ENCODE peak calls at places on chromosomes 13 and 19, in eight cellular contexts. W, K, D, S, P, O, Q and L are unnamed samples. For H3K4me1 and H3K36me3, the result is how much of the 10 kb centered on the place peaks cover.

GRCh38 chr13:80084086-80084676 is 256.7 kb downstream of the SPRY2 start:
- DNase-seq in K (no peak), W (no peak), O (no peak), S (peak), P (no peak), D (no peak), Q (no peak), L (no peak)

GRCh38 chr13:113584870-113585671 is 518 bp downstream of the TFDP1 start:
- DNase-seq in D (no peak), O (no peak), K (no peak), S (peak), Q (no peak), W (peak), P (peak), L (no peak)

GRCh38 chr13:28116736-28117135 is 16.4 kb upstream of the FLT3 start:
- DNase-seq in D (no peak), S (no peak), Q (no peak), O (no peak), W (no peak), K (no peak), P (no peak), L (no peak)

GRCh38 chr13:108609353-108609752 is 20.1 kb upstream of the MYO16 start:
- DNase-seq in S (peak), D (no peak), Q (no peak), P (no peak), W (no peak), O (no peak), K (no peak), L (no peak)

GRCh38 chr19:4501005-4501591 is 17.2 kb downstream of the PLIN4 start:
- DNase-seq in P (no peak), Q (no peak), D (no peak), K (no peak), S (no peak), O (no peak), W (no peak), L (no peak)

GRCh38 chr13:112970552-112971287 is 1.7 kb downstream of the MCF2L start:
- DNase-seq in S (no peak), P (peak), D (no peak), Q (no peak), K (no peak), W (no peak), O (no peak), L (no peak)

GRCh38 chr19:1272423-1273262 is 2.7 kb upstream of the FAM174C start:
- DNase-seq in D (no peak), P (no peak), K (no peak), O (no peak), W (no peak), S (no peak), Q (no peak), L (no peak)

GRCh38 chr13:58313219-58313618 is 681.7 kb downstream of the PCDH17 start:
- DNase-seq in D (no peak), O (no peak), S (no peak), W (no peak), Q (no peak), K (no peak), P (no peak), L (no peak)

GRCh38 chr19:18385675-18386542 is at the start of gene GDF15:
- DNase-seq in S (peak), O (peak), K (no peak), W (peak), P (peak), D (no peak), Q (peak), L (no peak)

GRCh38 chr13:34867590-34867989 is 74.5 kb upstream of the NBEA start:
- DNase-seq in S (peak), P (no peak), Q (no peak), K (no peak), D (no peak), O (no peak), W (no peak), L (no peak)

GRCh38 chr19:56159616-56160271 is 16.1 kb upstream of the GALP start:
- DNase-seq in K (no peak), Q (no peak), P (no peak), W (no peak), S (no peak), O (no peak), D (no peak), L (no peak)

GRCh38 chr13:33452873-33453558 is 167.5 kb upstream of the STARD13 start:
- DNase-seq in P (no peak), K (no peak), D (no peak), O (peak), Q (peak), S (no peak), W (no peak), L (no peak)

GRCh38 chr13:24605923-24606372 is 74.3 kb upstream of the ATP12A start:
- DNase-seq in S (peak), O (no peak), K (no peak), D (no peak), P (no peak), W (no peak), Q (no peak), L (no peak)

GRCh38 chr13:44148159-44148929 is 225.3 kb upstream of the SERP2 start:
- DNase-seq in Q (no peak), P (no peak), K (no peak), D (no peak), S (no peak), W (no peak), O (no peak), L (no peak)

GRCh38 chr13:103539265-103539664 is 473.0 kb upstream of the SLC10A2 start:
- DNase-seq in K (no peak), S (no peak), Q (no peak), D (no peak), P (no peak), W (no peak), O (no peak), L (no peak)

GRCh38 chr13:29922281-29922821 is 71.9 kb upstream of the UBL3 start:
- DNase-seq in O (no peak), S (peak), K (no peak), P (no peak), W (no peak), D (no peak), Q (no peak), L (no peak)

DNA sequence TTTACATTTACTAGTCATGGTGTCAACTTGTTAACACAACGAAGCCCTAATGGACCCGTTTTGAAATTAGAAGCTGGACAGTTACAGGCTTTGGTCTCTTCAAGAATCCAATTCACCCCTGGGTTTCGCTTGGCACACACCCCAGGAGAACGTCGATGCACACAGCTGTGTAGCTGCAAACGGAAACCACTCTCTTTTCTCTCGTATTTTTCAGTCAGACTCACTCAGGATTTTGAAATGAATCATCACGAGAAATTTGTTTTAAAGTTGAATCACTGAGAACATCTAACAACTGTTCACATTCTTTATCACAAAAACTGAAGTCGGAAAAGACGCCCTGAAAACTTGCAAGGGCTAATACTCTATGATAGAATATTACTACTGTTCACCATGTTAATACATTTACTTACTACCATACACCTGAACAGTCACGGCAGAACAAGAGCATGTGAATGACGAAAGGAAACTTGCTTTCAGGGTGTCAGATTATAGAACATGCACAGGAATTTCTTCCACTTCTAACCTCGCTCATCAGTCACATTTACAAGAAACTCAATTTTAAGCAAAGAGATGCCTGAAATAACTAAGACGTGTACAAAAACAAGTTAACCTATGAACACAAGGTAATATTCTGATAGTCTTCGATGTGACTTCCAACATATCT is 4.7 kb downstream of the PNMA8A start:
- DNase-seq in P (peak), D (no peak), W (no peak), K (no peak), Q (peak), S (peak), O (no peak), L (no peak)
- H3K4me1 ChIP-seq in P (under half), D (under half), W (under half), K (under half), Q (under half), S (under half), O (under half), L (under half)

DNA sequence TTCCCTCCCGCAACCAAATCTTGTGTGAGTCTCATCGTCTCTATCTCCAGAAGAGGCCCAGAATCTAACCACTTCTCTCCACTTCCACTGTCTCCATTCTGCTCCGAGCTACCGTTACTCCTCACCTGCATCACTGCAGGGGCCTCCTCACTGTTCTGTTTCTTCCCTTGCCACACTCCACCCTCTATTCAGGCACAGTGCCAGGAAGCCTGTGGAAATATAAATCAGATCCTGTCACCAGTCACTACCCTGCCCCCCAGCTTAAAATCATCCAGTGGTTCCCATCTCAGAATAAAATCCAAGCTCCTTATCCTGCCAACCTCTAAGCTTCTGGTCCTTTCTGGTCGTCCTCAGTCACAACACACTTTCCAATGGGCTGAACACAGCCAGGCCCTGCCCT is 24.1 kb downstream of the ZNF175 start:
- DNase-seq in P (no peak), W (no peak), D (no peak), Q (peak), O (no peak), S (no peak), K (no peak), L (no peak)
- H3K36me3 ChIP-seq in P (under half), W (under half), D (under half), Q (under half), O (under half), S (under half), K (under half), L (under half)

GRCh38 chr19:48398329-48399235 is 5.1 kb downstream of the GRIN2D start:
- DNase-seq in O (peak), P (peak), S (peak), W (peak), Q (no peak), K (no peak), D (peak), L (no peak)
- H3K27ac ChIP-seq in O (no peak), P (peak), S (no peak), W (no peak), Q (no peak), K (peak), D (peak), L (no peak)

DNA sequence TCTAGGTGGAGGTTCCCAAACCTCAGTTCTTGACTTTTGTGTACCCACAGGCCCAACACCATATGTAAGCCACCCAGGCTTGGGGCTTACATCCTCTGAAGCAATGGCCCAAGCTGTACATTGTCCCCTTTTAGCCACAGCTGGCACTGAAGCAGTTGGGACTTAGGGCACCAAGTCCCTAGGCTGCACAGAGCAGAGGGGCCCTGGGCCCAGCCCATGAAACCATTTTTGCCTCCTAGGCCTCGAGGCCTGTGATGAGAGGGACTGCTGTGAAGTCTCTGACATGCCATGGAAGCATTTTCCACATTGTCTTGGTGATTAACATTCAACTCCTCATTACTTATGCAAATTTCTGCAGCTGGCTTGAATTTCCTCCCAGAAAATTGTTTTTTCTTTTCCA is 30.2 kb downstream of the ING1 start:
- DNase-seq in O (no peak), S (no peak), P (no peak), D (no peak), K (no peak), W (no peak), Q (no peak), L (no peak)
- H3K4me1 ChIP-seq in O (under half), S (under half), P (under half), D (under half), K (under half), W (under half), Q (under half), L (under half)

DNA sequence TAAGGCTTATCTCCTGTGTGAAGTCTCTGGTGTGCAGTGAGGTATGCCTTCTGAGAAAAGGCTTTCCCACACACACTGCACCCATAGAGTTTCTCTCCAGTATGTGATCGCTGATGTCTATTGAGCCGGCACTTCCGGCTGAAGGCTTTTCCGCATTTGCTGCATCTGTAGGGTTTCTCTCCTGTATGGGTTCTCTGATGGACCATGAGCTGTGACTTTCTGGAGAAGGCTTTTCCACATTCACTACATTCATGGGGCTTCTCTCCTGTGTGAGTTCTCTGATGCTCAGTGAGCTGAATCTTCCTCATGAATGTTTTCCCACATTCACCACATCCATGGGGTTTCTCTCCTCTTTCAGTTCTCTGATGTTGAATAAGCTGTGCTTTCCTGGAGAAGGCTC is 14.7 kb downstream of the ZNF577 start:
- DNase-seq in W (no peak), P (no peak), D (no peak), S (no peak), Q (no peak), O (no peak), K (no peak), L (no peak)
- H3K36me3 ChIP-seq in W (under half), P (under half), D (under half), S (under half), Q (under half), O (half or more), K (half or more), L (half or more)

DNA sequence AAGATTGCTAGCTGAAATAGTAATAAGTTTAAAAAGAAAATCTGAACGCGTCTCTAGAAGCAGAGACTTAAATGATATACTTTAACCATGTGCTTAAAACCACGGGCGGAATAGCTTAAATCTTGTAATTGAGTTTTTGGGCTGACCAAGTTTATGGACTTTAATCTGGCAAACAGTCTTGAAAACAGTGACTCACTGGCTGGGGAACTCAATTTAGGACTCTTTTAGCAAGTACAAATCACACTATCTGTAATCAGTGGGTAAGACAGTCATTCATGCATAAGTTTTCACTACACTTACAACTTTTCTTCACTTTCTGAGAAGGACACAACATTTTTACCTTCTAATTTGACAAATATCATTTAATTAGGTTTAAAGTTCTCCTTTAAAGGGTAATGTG is 26.8 kb downstream of the ZNF627 start:
- DNase-seq in D (no peak), K (no peak), S (peak), P (no peak), Q (no peak), O (no peak), W (no peak), L (no peak)
- H3K27ac ChIP-seq in D (no peak), K (peak), S (no peak), P (peak), Q (peak), O (no peak), W (peak), L (no peak)

GRCh38 chr13:110318920-110319319 is 11.8 kb downstream of the COL4A2 start:
- DNase-seq in W (no peak), S (no peak), K (no peak), Q (no peak), P (no peak), D (no peak), O (no peak), L (no peak)
- H3K4me1 ChIP-seq in W (under half), S (under half), K (under half), Q (under half), P (under half), D (under half), O (half or more), L (under half)

GRCh38 chr13:111171629-111172028 is 56.5 kb downstream of the ARHGEF7 start:
- DNase-seq in P (no peak), Q (no peak), D (no peak), S (no peak), K (no peak), O (no peak), W (no peak), L (no peak)
- H3K36me3 ChIP-seq in P (under half), Q (under half), D (under half), S (under half), K (under half), O (under half), W (under half), L (under half)

GRCh38 chr13:46866150-46866549 is 30.7 kb downstream of the HTR2A start:
- DNase-seq in S (peak), D (no peak), O (no peak), P (peak), W (peak), Q (peak), K (peak), L (peak)
- H3K27ac ChIP-seq in S (no peak), D (no peak), O (no peak), P (no peak), W (no peak), Q (no peak), K (no peak), L (no peak)